ENCODE peak calls at places on chromosomes 12 and 14, in four cellular contexts. B is neuronal stem cell, W is astrocyte, P is GM23248. D is an unnamed sample.

GRCh38 chr14:42140831-42141279 is 534.2 kb downstream of the LRFN5 start:
- DNase-seq in B (no peak), W (peak; percentile 67), P (peak; percentile 86), D (no peak)

GRCh38 chr14:74605531-74606223 is 6.4 kb downstream of the LTBP2 start:
- DNase-seq in B (no peak), W (no peak), P (no peak), D (no peak)

GRCh38 chr12:26400627-26401026 is 205.3 kb downstream of the SSPN start:
- DNase-seq in B (no peak), W (no peak), P (no peak), D (no peak)

GRCh38 chr12:62128186-62128965 is 131.8 kb upstream of the USP15 start:
- DNase-seq in B (no peak), W (no peak), P (no peak), D (no peak)

GRCh38 chr14:94341654-94342333 is 18.7 kb upstream of the SERPINA6 start:
- DNase-seq in B (no peak), W (peak; percentile 72), P (peak; percentile 61), D (no peak)

GRCh38 chr12:1443421-1444141 is 150.8 kb downstream of the FBXL14 start:
- DNase-seq in B (no peak), W (peak; percentile 95), P (peak; percentile 84), D (no peak)

GRCh38 chr12:96466939-96467751 is 22.2 kb upstream of the CFAP54 start:
- DNase-seq in B (no peak), W (peak; percentile 55), P (peak; percentile 45), D (no peak)

GRCh38 chr12:34048714-34049113 is 26.4 kb downstream of the ALG10 start:
- DNase-seq in B (no peak), W (no peak), P (no peak), D (no peak)

GRCh38 chr12:71135812-71136176 is 22.0 kb downstream of the TSPAN8 start:
- DNase-seq in B (no peak), W (no peak), P (no peak), D (no peak)

GRCh38 chr12:52195065-52195730 is 3.4 kb upstream of the KRT80 start:
- DNase-seq in B (no peak), W (peak; percentile 67), P (no peak), D (no peak)

GRCh38 chr14:29861996-29862395 is 65.7 kb downstream of the PRKD1 start:
- DNase-seq in B (no peak), W (peak; percentile 20), P (no peak), D (no peak)

GRCh38 chr12:501722-502447 is 42.1 kb downstream of the B4GALNT3 start:
- DNase-seq in B (no peak), W (no peak), P (no peak), D (no peak)

GRCh38 chr14:73884438-73885190 is 2.0 kb upstream of the ZNF410 start:
- DNase-seq in B (no peak), W (no peak), P (no peak), D (no peak)

GRCh38 chr12:122078141-122079037 is at the start of gene MLXIP:
- DNase-seq in B (peak; percentile 84), W (peak; percentile 78), P (peak; percentile 98), D (peak; percentile 80)

GRCh38 chr12:114938487-114939210 is 254.7 kb upstream of the TBX3 start:
- DNase-seq in B (peak; percentile 49), W (no peak), P (no peak), D (no peak)

GRCh38 chr14:82182646-82183045 is 649.0 kb upstream of the SEL1L start:
- DNase-seq in B (no peak), W (no peak), P (no peak), D (peak; percentile 18)

GRCh38 chr14:24179961-24180726 is 8.3 kb downstream of the REC8 start:
- DNase-seq in B (no peak), W (peak; percentile 88), P (peak; percentile 92), D (no peak)

GRCh38 chr12:10717410-10717809 is 5.7 kb downstream of the YBX3 start:
- DNase-seq in B (no peak), W (peak; percentile 51), P (peak; percentile 43), D (no peak)

GRCh38 chr14:75515631-75515999 is 6.7 kb upstream of the BATF start:
- DNase-seq in B (no peak), W (no peak), P (no peak), D (no peak)

GRCh38 chr12:57613427-57614109 is 2.3 kb downstream of the ARHGEF25 start:
- DNase-seq in B (no peak), W (no peak), P (no peak), D (no peak)

GRCh38 chr12:92445253-92446081 is 257.3 kb upstream of the PLEKHG7 start:
- DNase-seq in B (no peak), W (no peak), P (no peak), D (no peak)

GRCh38 chr12:67681145-67681778 is 32.7 kb downstream of the DYRK2 start:
- DNase-seq in B (no peak), W (peak; percentile 97), P (peak; percentile 97), D (no peak)

GRCh38 chr12:130013771-130014484 is 110.1 kb upstream of the TMEM132D start:
- DNase-seq in B (peak; percentile 59), W (no peak), P (peak; percentile 65), D (peak; percentile 84)

GRCh38 chr12:11812558-11813421 is 163.3 kb downstream of the ETV6 start:
- DNase-seq in B (peak; percentile 71), W (no peak), P (peak; percentile 52), D (peak; percentile 73)

GRCh38 chr12:78959556-78959955 is 95.0 kb downstream of the SYT1 start:
- DNase-seq in B (no peak), W (no peak), P (peak; percentile 10), D (no peak)

GRCh38 chr12:109934026-109934425 is 34.0 kb downstream of the TCHP start:
- DNase-seq in B (no peak), W (no peak), P (peak; percentile 24), D (no peak)

DNA sequence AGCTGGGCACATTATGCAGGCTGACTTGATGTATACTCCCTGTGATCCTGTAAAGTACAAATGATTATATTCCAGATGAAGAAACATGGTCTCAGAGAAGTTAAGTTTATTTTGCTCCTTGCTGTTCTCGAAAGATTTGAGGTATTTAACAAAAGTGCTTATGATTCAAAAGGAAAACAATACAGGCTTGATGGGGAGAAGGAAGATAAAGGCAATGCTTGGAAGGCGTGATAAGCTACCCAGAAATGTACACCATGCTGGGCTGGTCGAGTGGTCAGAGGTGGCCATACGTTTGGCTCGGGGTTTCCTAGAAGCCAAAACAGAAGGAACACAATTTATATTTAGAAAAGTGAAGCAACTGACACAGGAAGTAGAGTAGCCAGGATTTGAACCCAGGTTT is 201.0 kb downstream of the KTN1 start:
- DNase-seq in B (no peak), W (peak; percentile 30), P (no peak), D (no peak)
- H3K9ac ChIP-seq in B (no peak overlapping the region), W (peak overlapping the region; percentile 45), P (no peak overlapping the region), D (no peak overlapping the region)

GRCh38 chr14:105075364-105076295 is 10.4 kb upstream of the GPR132 start:
- DNase-seq in B (no peak), W (no peak), P (peak; percentile 42), D (no peak)
- H3K9ac ChIP-seq in B (peak overlapping the region; percentile 30), W (no peak overlapping the region), P (no peak overlapping the region), D (peak overlapping the region; percentile 70)

GRCh38 chr14:99816642-99817041 is 23.4 kb downstream of the EML1 start:
- DNase-seq in B (no peak), W (no peak), P (no peak), D (no peak)

GRCh38 chr14:99817331-99817730 is 24.1 kb downstream of the EML1 start:
- DNase-seq in B (no peak), W (no peak), P (no peak), D (no peak)

GRCh38 chr14:99818503-99819036 is 25.4 kb downstream of the EML1 start:
- DNase-seq in B (no peak), W (no peak), P (no peak), D (no peak)

GRCh38 chr14:99815696-99816095 is 22.5 kb downstream of the EML1 start:
- DNase-seq in B (no peak), W (no peak), P (no peak), D (no peak)

DNA sequence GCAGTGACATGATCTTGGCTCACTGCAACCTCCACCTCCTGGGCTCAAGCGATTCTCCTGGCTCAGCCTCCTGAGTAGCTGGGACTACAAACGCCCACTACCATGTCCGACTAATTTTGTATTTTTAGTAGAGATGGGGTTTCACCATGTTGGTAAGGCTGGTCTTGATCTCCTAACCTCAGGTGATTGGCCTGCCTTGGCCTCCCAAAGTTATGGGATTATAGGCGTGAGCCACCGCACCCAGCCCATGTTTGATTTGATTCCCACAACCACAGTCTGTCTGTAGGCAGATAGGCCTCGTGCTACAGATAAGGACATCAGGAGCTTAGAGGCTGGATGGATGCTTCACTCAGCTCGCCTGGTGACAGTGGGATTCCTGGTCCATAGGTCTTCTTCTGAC is 23.0 kb downstream of the EML1 start:
- DNase-seq in B (no peak), W (no peak), P (no peak), D (no peak)
- H3K9ac ChIP-seq in B (no peak overlapping the region), W (no peak overlapping the region), P (no peak overlapping the region), D (no peak overlapping the region)

GRCh38 chr14:49623387-49623786 is 2.8 kb downstream of the MGAT2 start:
- DNase-seq in B (no peak), W (no peak), P (no peak), D (no peak)
- H3K9ac ChIP-seq in B (no peak overlapping the region), W (peak overlapping the region; percentile 98), P (peak overlapping the region; percentile 94), D (no peak overlapping the region)

GRCh38 chr12:50110127-50110761 is 1.8 kb upstream of the COX14 start:
- DNase-seq in B (no peak), W (no peak), P (no peak), D (no peak)
- H3K9ac ChIP-seq in B (no peak overlapping the region), W (no peak overlapping the region), P (no peak overlapping the region), D (peak overlapping the region; percentile 47)

DNA sequence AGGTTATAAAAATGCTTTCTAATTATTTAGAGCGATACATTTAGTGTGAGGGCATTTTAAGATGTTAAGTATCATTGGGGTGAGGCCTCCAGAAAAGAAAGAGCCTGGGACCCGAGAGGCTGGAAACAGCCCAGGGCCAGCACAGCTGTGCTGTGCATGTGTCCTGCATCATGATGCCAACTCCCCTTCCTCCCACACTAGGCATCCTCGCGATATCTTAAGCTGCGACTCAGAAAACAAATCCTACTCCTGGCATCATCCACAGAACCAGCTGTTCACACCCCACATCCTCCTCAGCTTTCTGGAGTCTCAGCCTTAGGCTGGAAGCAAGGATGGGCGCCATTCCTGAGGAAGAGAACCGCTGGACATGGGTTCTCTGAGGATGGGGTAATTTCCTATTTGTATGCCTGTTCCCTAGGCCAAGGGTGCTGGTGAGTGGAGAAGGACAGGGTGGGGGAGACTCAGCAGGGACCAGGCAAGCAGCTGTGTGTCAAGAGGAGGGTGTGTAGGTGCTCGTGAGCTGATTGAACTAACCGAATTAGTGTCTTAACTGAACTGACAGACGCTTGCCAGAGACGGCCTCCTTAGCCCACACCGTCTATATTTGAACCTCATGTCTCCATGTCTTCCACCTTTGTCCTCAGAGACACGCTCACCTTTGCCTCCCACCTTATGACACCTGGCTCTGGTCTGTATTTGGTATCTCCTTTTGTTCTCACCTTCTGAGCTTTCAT is 15.6 kb upstream of the MCRS1 start:
- DNase-seq in B (no peak), W (no peak), P (peak; percentile 12), D (no peak)
- H3K9ac ChIP-seq in B (no peak overlapping the region), W (no peak overlapping the region), P (no peak overlapping the region), D (no peak overlapping the region)

GRCh38 chr14:63747836-63748235 is 20.0 kb upstream of the SGPP1 start:
- DNase-seq in B (no peak), W (no peak), P (no peak), D (no peak)
- H3K9ac ChIP-seq in B (no peak overlapping the region), W (no peak overlapping the region), P (no peak overlapping the region), D (no peak overlapping the region)